ENCODE peak calls at places on chromosomes 11 and 22, in six cellular contexts. H, M, J, A, G and F are unnamed samples.

GRCh38 chr11:7846003-7846402 is 49.3 kb upstream of the OR5P2 start:
- DNase-seq in A (no peak), G (no peak), J (no peak), H (no peak), M (peak), F (no peak)

GRCh38 chr11:94449437-94449836 is 44.2 kb downstream of the MRE11 start:
- DNase-seq in M (peak), A (no peak), G (no peak), H (no peak), J (no peak), F (no peak)

GRCh38 chr11:75925785-75926164 is 110.8 kb downstream of the UVRAG start:
- DNase-seq in H (no peak), J (no peak), A (no peak), M (peak), G (no peak), F (no peak)

GRCh38 chr11:77057938-77058474 is 8.8 kb upstream of the CAPN5 start:
- DNase-seq in H (no peak), M (no peak), A (peak), J (no peak), G (no peak), F (no peak)

GRCh38 chr11:119717839-119718534 is 11.0 kb downstream of the NECTIN1 start:
- DNase-seq in G (no peak), M (no peak), A (no peak), J (no peak), H (no peak), F (no peak)

GRCh38 chr11:64223001-64223651 is 2.9 kb downstream of the TRPT1 start:
- DNase-seq in G (no peak), A (no peak), H (peak), M (no peak), J (no peak), F (no peak)

GRCh38 chr11:96264364-96264763 is 78.6 kb downstream of the MAML2 start:
- DNase-seq in H (no peak), A (no peak), G (no peak), M (no peak), J (no peak), F (no peak)

GRCh38 chr22:22744412-22745224 is 100.2 kb downstream of the GGTLC2 start:
- DNase-seq in A (no peak), M (no peak), G (no peak), H (no peak), J (no peak), F (no peak)

GRCh38 chr22:25774575-25775026 is 32.6 kb downstream of the MYO18B start:
- DNase-seq in J (no peak), H (no peak), A (peak), G (peak), M (no peak), F (peak)

GRCh38 chr22:34255042-34255441 is 334.8 kb upstream of the LARGE1 start:
- DNase-seq in G (no peak), A (no peak), M (no peak), J (no peak), H (no peak), F (no peak)

GRCh38 chr11:46333129-46333947 is 13.9 kb upstream of the DGKZ start:
- DNase-seq in J (peak), A (peak), M (no peak), G (no peak), H (no peak), F (no peak)

GRCh38 chr22:41507330-41508063 is 36.8 kb downstream of the POLR3H start:
- DNase-seq in G (no peak), H (no peak), A (no peak), M (no peak), J (no peak), F (no peak)

GRCh38 chr22:47452184-47452583 is 689.7 kb downstream of the TBC1D22A start:
- DNase-seq in J (no peak), A (peak), H (no peak), G (peak), M (no peak), F (peak)

GRCh38 chr22:40855960-40856512 is 403 bp downstream of the ST13 start:
- DNase-seq in A (peak), M (peak), G (peak), H (no peak), J (no peak), F (no peak)

GRCh38 chr11:3983101-3983500 is 111.5 kb upstream of the RRM1 start:
- DNase-seq in H (no peak), J (no peak), A (no peak), M (no peak), G (no peak), F (no peak)

GRCh38 chr11:77842451-77843121 is 21.6 kb downstream of the AAMDC start:
- DNase-seq in J (no peak), M (peak), H (no peak), G (no peak), A (no peak), F (no peak)

GRCh38 chr22:27217154-27217553 is 559.8 kb downstream of the MIAT start:
- DNase-seq in H (no peak), J (no peak), M (no peak), A (no peak), G (no peak), F (no peak)

GRCh38 chr11:72696866-72697428 is 22.7 kb upstream of the PDE2A start:
- DNase-seq in J (no peak), H (peak), G (peak), A (peak), M (no peak), F (no peak)

GRCh38 chr11:14248577-14248976 is 110.4 kb downstream of the RRAS2 start:
- DNase-seq in H (no peak), A (peak), G (peak), J (peak), M (no peak), F (no peak)

GRCh38 chr11:23990346-23990745 is 506.5 kb upstream of the LUZP2 start:
- DNase-seq in H (no peak), M (peak), A (no peak), J (no peak), G (no peak), F (no peak)

GRCh38 chr11:59615132-59615636 is 390 bp downstream of the OSBP start:
- DNase-seq in J (peak), H (peak), A (peak), M (no peak), G (peak), F (peak)

GRCh38 chr22:47292546-47293320 is 530.3 kb downstream of the TBC1D22A start:
- DNase-seq in M (no peak), G (no peak), A (no peak), H (no peak), J (peak), F (no peak)

GRCh38 chr11:46279393-46280099 is 2.1 kb downstream of the CREB3L1 start:
- DNase-seq in M (peak), G (no peak), J (no peak), A (no peak), H (peak), F (no peak)

GRCh38 chr11:74453373-74453975 is 13.9 kb downstream of the KCNE3 start:
- DNase-seq in J (peak), H (peak), A (peak), G (peak), M (peak), F (peak)

GRCh38 chr11:1351278-1351937 is 38.3 kb upstream of the BRSK2 start:
- DNase-seq in M (no peak), A (peak), J (no peak), H (no peak), G (peak), F (peak)

GRCh38 chr11:9310485-9310884 is 3.9 kb downstream of the TMEM41B start:
- DNase-seq in J (no peak), A (no peak), G (no peak), M (no peak), H (no peak), F (no peak)

GRCh38 chr22:20747223-20747622 is 26.7 kb upstream of the SERPIND1 start:
- DNase-seq in M (no peak), G (no peak), A (no peak), J (no peak), H (no peak), F (no peak)

GRCh38 chr11:47208628-47209027 is 6.1 kb upstream of the DDB2 start:
- DNase-seq in M (no peak), H (no peak), J (no peak), G (no peak), A (no peak), F (no peak)

GRCh38 chr11:23765862-23766261 is 731.0 kb upstream of the LUZP2 start:
- DNase-seq in M (peak), H (no peak), J (no peak), G (no peak), A (no peak), F (peak)

GRCh38 chr11:1300121-1300520 is 9.3 kb downstream of the TOLLIP start:
- DNase-seq in M (no peak), A (no peak), J (no peak), H (no peak), G (no peak), F (no peak)

GRCh38 chr11:66072518-66072917 is 2.4 kb downstream of the PACS1 start:
- DNase-seq in M (no peak), J (no peak), H (no peak), G (no peak), A (peak), F (no peak)

GRCh38 chr11:27770576-27770975 is 70.3 kb upstream of the BDNF start:
- DNase-seq in H (no peak), M (no peak), J (no peak), G (peak), A (no peak), F (no peak)

GRCh38 chr11:120186799-120187591 is 23.8 kb upstream of the OAF start:
- DNase-seq in H (no peak), A (peak), G (no peak), J (no peak), M (peak), F (no peak)

GRCh38 chr22:20464096-20464614 is 26.5 kb upstream of the SCARF2 start:
- DNase-seq in M (no peak), H (no peak), A (no peak), J (peak), G (no peak), F (no peak)

GRCh38 chr11:128456566-128457268 is 130.6 kb downstream of the ETS1 start:
- DNase-seq in M (no peak), H (no peak), A (no peak), J (no peak), G (no peak), F (no peak)

GRCh38 chr11:35034401-35034800 is 104.6 kb upstream of the CD44 start:
- DNase-seq in H (no peak), A (no peak), M (no peak), G (no peak), J (no peak), F (no peak)

GRCh38 chr11:35033011-35033410 is 106.0 kb upstream of the CD44 start:
- DNase-seq in H (no peak), G (no peak), M (no peak), A (no peak), J (no peak), F (no peak)

GRCh38 chr11:35031869-35032268 is 107.1 kb upstream of the CD44 start:
- DNase-seq in J (no peak), A (no peak), H (no peak), M (peak), G (peak), F (no peak)

GRCh38 chr11:35029979-35030378 is 109.0 kb upstream of the CD44 start:
- DNase-seq in G (peak), H (no peak), J (no peak), M (peak), A (no peak), F (no peak)

DNA sequence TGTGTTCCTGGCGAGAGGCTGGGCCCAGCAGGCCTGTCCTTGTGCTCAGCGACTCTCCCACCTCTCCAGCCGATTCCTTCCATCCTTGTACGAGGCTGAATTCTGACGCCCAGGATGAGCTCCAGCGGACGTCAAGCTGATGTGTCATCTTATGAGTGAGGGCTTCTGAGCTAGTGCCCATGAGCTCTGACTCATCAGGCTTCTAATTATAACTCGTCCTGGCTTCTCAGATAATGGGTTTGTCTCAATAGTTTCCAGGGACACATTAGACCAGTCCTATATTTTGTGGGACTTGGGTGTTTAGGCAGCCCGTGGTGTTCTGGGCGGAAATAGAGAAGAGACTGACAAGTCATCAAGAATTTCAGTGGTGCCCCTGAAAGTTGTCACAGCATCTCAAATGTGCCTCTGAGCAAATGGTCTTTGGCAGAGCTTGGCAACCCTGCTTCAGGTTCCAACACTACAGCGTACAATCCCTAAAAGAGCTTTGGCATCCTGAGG is 108.2 kb upstream of the CD44 start:
- DNase-seq in J (no peak), M (peak), A (no peak), H (peak), G (peak), F (no peak)
- H3K4me3 ChIP-seq in J (no peak), M (no peak), A (no peak), H (no peak), G (no peak), F (no peak)

DNA sequence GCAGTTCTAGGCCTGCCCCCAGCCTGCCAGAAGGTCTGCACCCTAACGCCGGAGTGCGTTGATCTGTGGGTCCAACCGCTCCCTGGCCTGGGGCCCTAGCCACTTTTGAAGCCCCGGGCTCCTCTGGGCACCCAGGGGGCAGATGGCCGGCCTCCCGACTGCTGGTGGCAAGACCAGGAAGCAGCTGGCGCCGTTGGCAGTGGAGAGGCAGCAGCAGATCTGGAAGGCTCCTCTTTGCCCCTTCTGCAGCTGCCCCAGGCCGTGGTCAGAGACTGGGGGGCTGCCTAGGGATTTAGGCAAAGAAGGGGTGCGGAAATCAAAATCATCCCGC is 445 bp upstream of the VWCE start:
- DNase-seq in H (no peak), J (no peak), A (no peak), G (no peak), M (no peak), F (no peak)
- H3K4me3 ChIP-seq in H (peak), J (peak), A (peak), G (no peak), M (no peak), F (no peak)

GRCh38 chr22:36162127-36163034 is 1.8 kb upstream of the APOL3 start:
- DNase-seq in M (no peak), H (no peak), J (no peak), A (no peak), G (no peak), F (no peak)
- H3K4me3 ChIP-seq in M (no peak), H (no peak), J (peak), A (no peak), G (no peak), F (no peak)

DNA sequence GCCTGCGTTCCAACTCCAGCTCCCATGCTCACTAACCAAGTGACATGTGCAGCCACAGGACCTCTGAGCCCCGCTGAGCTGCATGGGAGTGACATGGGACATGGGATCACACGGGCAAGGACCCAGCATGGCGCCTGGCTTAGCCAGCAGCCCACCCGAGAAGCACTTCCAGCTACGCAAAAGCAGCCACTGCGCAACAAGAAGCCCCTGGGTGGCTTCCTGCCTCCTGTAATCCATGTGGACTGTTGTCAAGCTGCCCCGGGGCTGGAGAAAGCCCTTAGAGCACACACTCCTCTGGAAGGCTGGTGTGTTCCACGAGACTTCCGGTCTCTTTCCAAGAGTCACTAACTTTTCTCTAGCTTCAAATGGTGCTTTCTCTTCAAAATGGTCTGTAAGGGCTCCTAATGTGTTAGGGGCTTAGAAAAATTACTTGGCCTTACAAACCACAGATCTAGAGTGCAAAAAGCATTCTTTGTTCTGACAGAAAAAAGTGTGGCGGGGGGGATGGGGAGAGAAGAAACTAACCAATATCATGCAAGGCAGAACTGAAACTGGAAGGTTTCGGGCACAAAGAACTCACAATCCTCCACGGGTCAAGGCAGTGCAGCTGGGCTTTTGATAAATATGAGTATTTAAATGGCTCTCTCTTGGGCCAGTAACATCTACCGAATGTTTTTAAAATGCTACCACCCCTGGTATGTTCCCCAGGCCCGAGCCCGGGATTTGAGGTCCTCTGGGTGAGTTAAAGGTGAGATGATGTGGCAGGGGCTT is 5.5 kb downstream of the C11orf24 start:
- DNase-seq in J (no peak), G (no peak), H (no peak), A (no peak), M (no peak), F (no peak)
- H3K4me3 ChIP-seq in J (no peak), G (no peak), H (no peak), A (no peak), M (no peak), F (no peak)

DNA sequence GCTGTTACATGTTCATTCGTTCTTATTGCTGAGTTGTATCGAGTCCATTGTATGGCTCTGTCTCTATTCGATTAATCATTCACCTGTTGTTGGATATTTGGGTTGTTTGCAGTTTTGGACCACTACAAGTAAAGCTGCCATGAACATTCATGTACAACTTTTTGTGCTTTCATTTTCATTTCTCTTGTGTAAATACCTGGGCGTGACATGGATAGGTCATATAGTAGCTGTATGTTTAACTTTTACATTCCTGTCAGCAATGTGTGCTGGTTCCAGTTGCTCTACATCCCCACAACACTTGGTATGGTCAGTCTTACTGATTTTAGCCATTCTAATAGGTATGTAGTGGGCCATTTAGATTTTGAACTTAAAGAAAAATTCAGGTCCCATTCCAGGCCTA is 194.2 kb upstream of the PLET1 start:
- DNase-seq in G (no peak), J (no peak), H (no peak), M (no peak), A (no peak), F (no peak)
- H3K4me3 ChIP-seq in G (no peak), J (no peak), H (no peak), M (no peak), A (no peak), F (no peak)

DNA sequence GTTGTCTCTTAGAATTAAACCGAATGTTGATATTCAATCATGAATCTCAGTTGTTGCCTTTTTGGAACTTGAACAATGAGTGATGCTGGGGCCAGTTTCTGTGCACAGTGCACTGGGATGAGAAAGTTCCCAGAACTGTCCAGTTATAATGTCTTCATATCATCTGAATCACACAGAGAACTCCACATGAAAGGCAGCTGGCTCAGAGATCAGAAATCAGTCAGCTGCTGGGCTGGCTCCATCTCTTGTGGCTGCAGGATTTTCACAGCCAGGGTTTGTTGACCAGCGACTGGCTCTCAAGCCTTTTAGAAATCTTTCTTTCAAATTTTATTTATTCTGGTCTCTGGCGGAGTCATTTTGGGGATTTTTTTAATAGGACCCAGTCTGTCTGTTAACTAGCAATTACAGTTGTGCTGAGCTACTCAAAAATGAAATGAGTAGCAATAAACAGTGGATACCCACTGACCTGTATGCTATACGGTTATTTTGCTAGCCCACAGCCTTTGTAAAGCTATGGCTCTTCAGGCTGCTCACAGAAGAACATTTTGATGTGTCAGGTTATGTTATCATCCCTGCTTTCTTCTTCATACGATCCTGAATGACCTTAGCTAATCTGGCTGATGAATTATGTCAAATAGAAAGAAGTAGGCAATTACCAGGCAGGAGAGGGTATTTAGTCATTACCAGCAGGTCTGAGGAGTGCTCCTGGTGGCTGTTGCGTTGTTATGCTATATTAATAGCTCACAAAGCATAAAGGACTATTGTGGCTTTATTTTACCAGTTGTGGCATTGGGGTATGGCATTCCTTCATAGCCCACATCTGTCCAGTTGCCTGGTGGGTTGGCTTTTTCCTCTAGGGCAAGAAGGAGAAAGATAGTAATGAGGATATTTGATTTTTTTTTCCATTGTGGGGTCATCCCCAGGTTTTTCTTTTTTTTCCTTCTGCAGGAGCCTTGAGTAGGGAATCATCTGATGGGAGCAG is 3.6 kb downstream of the FAT3 start:
- DNase-seq in G (no peak), M (no peak), J (no peak), A (no peak), H (peak), F (no peak)
- H3K4me3 ChIP-seq in G (no peak), M (no peak), J (no peak), A (peak), H (no peak), F (no peak)